ENCODE peak calls at places on chromosome 4, in six cellular contexts. D, Q, X, M, Z and N are unnamed samples.

GRCh38 chr4:130359537-130359936 is 1263.6 kb downstream of the C4orf33 start:
- DNase-seq in D (no peak), Q (no peak), X (no peak), M (no peak), Z (no peak), N (no peak)

GRCh38 chr4:156971623-156972369 is at the start of gene PDGFC:
- DNase-seq in D (peak), Q (peak), X (peak), M (peak), Z (no peak), N (peak)

GRCh38 chr4:6779667-6780565 is 2.6 kb upstream of the KIAA0232 start:
- DNase-seq in D (no peak), Q (no peak), X (peak), M (no peak), Z (no peak), N (peak)

GRCh38 chr4:56241500-56241899 is 145.8 kb downstream of the AASDH start:
- DNase-seq in D (no peak), Q (no peak), X (peak), M (no peak), Z (no peak), N (no peak)

GRCh38 chr4:121397941-121398601 is 17.3 kb upstream of the QRFPR start:
- DNase-seq in D (no peak), Q (no peak), X (no peak), M (no peak), Z (no peak), N (no peak)

GRCh38 chr4:159271857-159272256 is 169.0 kb downstream of the RAPGEF2 start:
- DNase-seq in D (no peak), Q (no peak), X (no peak), M (no peak), Z (no peak), N (no peak)

GRCh38 chr4:127558489-127559407 is 74.0 kb upstream of the INTU start:
- DNase-seq in D (no peak), Q (no peak), X (no peak), M (no peak), Z (no peak), N (no peak)

GRCh38 chr4:3342182-3342854 is 49.5 kb downstream of the RGS12 start:
- DNase-seq in D (no peak), Q (no peak), X (no peak), M (no peak), Z (no peak), N (no peak)

GRCh38 chr4:97493815-97494518 is 649.3 kb downstream of the STPG2 start:
- DNase-seq in D (no peak), Q (no peak), X (no peak), M (no peak), Z (no peak), N (no peak)

GRCh38 chr4:119525005-119525749 is 103.4 kb downstream of the PDE5A start:
- DNase-seq in D (no peak), Q (no peak), X (no peak), M (no peak), Z (no peak), N (no peak)

GRCh38 chr4:138192113-138192512 is 50.0 kb downstream of the SLC7A11 start:
- DNase-seq in D (no peak), Q (no peak), X (no peak), M (no peak), Z (no peak), N (no peak)

GRCh38 chr4:36392049-36392448 is 110.6 kb downstream of the DTHD1 start:
- DNase-seq in D (no peak), Q (no peak), X (no peak), M (no peak), Z (no peak), N (no peak)

GRCh38 chr4:113732-114131 is 10.6 kb upstream of the ZNF718 start:
- DNase-seq in D (no peak), Q (no peak), X (no peak), M (no peak), Z (no peak), N (no peak)

GRCh38 chr4:167049257-167049656 is 185.0 kb downstream of the SPOCK3 start:
- DNase-seq in D (no peak), Q (no peak), X (no peak), M (no peak), Z (no peak), N (no peak)

GRCh38 chr4:3704669-3705068 is 61.5 kb upstream of the ADRA2C start:
- DNase-seq in D (peak), Q (no peak), X (no peak), M (no peak), Z (no peak), N (no peak)

GRCh38 chr4:177484613-177485021 is 42.4 kb upstream of the AGA start:
- DNase-seq in D (no peak), Q (no peak), X (no peak), M (no peak), Z (no peak), N (no peak)

GRCh38 chr4:186746581-186746980 is 22.9 kb upstream of the FAT1 start:
- DNase-seq in D (no peak), Q (no peak), X (no peak), M (no peak), Z (no peak), N (no peak)

GRCh38 chr4:7899184-7899583 is 40.5 kb downstream of the AFAP1 start:
- DNase-seq in D (no peak), Q (no peak), X (no peak), M (no peak), Z (no peak), N (no peak)

GRCh38 chr4:87066403-87067119 is 131.8 kb downstream of the AFF1 start:
- DNase-seq in D (no peak), Q (no peak), X (no peak), M (no peak), Z (no peak), N (no peak)

GRCh38 chr4:172045981-172046380 is 232.8 kb downstream of the GALNTL6 start:
- DNase-seq in D (no peak), Q (no peak), X (no peak), M (no peak), Z (no peak), N (no peak)

GRCh38 chr4:85824166-85824945 is 349.4 kb downstream of the ARHGAP24 start:
- DNase-seq in D (no peak), Q (no peak), X (no peak), M (no peak), Z (no peak), N (no peak)

GRCh38 chr4:42785817-42786216 is 106.7 kb upstream of the GRXCR1 start:
- DNase-seq in D (no peak), Q (no peak), X (no peak), M (no peak), Z (no peak), N (no peak)

GRCh38 chr4:161438096-161438495 is 725.7 kb downstream of the FSTL5 start:
- DNase-seq in D (no peak), Q (no peak), X (no peak), M (no peak), Z (no peak), N (no peak)

GRCh38 chr4:20591571-20592455 is 108.4 kb upstream of the PACRGL start:
- DNase-seq in D (no peak), Q (no peak), X (no peak), M (no peak), Z (no peak), N (no peak)

GRCh38 chr4:32022071-32022470 is 1301.9 kb downstream of the PCDH7 start:
- DNase-seq in D (no peak), Q (no peak), X (no peak), M (no peak), Z (no peak), N (no peak)

GRCh38 chr4:56607926-56608325 is 73.2 kb downstream of the HOPX start:
- DNase-seq in D (no peak), Q (no peak), X (no peak), M (no peak), Z (no peak), N (no peak)

GRCh38 chr4:118213101-118213500 is 139.7 kb downstream of the PRSS12 start:
- DNase-seq in D (no peak), Q (no peak), X (no peak), M (no peak), Z (no peak), N (no peak)

GRCh38 chr4:76748649-76749048 is 149.3 kb downstream of the SOWAHB start:
- DNase-seq in D (no peak), Q (no peak), X (peak), M (no peak), Z (no peak), N (no peak)

GRCh38 chr4:173698557-173699262 is 168.7 kb upstream of the HAND2 start:
- DNase-seq in D (no peak), Q (peak), X (no peak), M (no peak), Z (no peak), N (peak)

GRCh38 chr4:1490011-1490905 is 84.0 kb upstream of the NKX1-1 start:
- DNase-seq in D (no peak), Q (no peak), X (no peak), M (no peak), Z (no peak), N (no peak)

GRCh38 chr4:3311489-3312171 is 18.8 kb downstream of the RGS12 start:
- DNase-seq in D (no peak), Q (peak), X (peak), M (no peak), Z (no peak), N (no peak)

DNA sequence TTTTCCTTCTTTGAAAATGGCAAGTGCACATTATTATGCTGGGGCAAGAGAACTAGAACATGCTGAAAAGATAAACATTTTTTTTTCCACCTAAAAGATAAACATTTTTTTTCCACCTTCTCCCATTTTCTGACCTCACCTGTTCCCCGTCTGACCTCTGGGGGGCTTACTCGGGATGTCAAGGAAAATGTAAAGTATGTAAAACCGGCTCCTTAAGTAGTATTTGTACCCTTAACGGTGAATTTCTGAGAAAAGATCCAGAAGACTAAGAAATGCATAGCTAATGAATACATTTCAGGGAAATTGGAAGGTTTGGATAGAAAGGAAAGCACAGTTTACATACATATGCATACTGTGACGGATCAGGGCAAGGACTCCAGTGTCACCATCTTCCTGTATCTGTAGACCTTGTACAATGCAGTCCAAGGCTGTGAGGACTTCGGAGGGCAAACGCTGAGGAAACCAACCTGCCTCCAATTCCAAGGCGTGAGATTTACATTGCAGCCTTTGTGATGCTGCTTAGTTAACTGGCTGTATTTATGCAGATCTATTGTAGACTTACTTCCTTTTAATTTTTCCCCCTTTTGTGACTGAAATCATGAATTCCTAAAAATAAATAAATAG is 2185.9 kb upstream of the TENM3 start:
- DNase-seq in D (no peak), Q (no peak), X (no peak), M (no peak), Z (no peak), N (no peak)
- H3K4me3 ChIP-seq in D (no peak), Q (peak), X (peak), M (no peak), Z (peak), N (peak)

DNA sequence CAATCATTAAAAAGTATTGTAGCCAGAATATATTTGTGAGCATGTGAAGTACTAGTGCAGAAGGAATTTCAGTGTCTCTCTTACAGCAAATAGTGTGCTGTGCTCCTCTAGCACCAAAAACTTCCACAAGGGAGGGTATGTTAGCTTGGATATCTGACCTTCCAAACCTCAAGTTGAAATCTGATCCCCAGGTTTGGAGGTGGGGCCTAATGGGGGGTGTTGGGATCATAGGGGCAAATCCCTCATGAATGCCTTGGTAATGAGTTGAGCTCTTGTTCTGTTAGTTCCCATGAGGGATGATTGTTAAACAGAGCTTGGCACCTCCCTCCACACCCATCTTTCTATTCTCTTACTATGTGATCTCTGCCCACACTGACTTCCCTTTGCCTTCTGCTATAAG is 130.6 kb upstream of the NPY2R start:
- DNase-seq in D (no peak), Q (no peak), X (no peak), M (no peak), Z (no peak), N (no peak)
- TF ChIP-seq POLR2A in D (no peak), Q (no peak), X (no peak), M (no peak), Z (no peak), N (no peak)

DNA sequence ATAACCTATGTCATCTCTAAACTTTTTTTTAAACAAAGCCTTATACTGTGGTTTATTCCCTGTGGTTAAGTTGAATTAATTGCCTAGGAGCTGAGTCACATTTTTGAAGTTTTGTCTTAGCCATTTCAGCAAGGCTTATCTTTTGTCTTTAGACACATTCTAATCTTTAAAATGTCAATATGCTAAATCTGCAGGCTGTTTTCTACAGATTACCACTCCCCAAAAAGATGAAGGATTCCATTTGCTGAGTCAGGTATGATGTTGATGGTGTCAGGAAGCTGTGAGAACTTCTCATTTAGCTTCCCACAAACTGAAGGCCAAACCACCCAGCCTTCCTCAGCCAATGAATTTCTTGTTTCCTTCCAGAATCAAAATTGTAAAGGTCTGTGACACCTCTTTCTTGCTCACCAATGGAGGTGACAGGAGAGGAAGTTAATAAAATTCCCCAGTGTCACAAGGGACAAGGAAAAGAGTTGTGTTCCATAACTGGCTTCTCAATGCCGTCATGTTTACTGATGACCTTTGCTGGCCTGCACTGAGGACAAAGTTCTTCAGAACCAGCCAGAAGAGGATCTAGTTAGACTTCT is 3.7 kb upstream of the CXCL6 start:
- DNase-seq in D (no peak), Q (no peak), X (no peak), M (no peak), Z (no peak), N (no peak)
- H3K4me3 ChIP-seq in D (no peak), Q (no peak), X (no peak), M (no peak), Z (no peak), N (no peak)

DNA sequence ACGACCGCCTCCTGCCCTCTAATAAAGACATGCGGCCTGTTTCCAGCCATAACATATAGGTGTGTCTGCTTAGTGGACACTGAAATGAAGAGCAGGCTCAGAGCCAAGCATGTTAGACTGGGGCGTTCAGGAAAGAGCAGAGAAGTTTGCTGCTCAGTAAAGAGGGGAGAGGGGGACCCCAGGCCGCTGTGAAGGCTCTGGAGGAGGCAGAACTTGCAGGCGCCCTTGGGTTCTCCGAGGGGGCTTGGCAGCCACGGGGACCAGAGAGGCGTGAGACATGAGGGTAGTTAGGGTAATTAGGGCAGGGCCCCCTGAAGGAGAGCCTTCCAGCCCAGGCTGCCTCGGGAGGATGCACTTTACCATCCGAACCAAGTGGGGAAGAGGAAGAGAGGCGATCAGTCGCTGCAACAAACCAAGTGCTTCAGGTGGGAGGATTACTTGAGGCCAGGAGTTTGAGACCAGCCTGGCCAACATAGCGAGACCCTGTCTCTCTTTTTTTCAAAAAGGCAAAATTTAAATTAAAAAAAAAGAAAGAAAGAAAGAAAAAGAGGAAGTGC is 46.6 kb upstream of the CDKN2AIP start:
- DNase-seq in D (no peak), Q (no peak), X (no peak), M (no peak), Z (no peak), N (no peak)
- TF ChIP-seq POLR2A in D (no peak), Q (no peak), X (no peak), M (no peak), Z (no peak), N (no peak)

GRCh38 chr4:176036585-176037205 is 28.9 kb upstream of the WDR17 start:
- DNase-seq in D (no peak), Q (no peak), X (no peak), M (no peak), Z (no peak), N (no peak)
- H3K4me3 ChIP-seq in D (no peak), Q (no peak), X (no peak), M (no peak), Z (no peak), N (no peak)

DNA sequence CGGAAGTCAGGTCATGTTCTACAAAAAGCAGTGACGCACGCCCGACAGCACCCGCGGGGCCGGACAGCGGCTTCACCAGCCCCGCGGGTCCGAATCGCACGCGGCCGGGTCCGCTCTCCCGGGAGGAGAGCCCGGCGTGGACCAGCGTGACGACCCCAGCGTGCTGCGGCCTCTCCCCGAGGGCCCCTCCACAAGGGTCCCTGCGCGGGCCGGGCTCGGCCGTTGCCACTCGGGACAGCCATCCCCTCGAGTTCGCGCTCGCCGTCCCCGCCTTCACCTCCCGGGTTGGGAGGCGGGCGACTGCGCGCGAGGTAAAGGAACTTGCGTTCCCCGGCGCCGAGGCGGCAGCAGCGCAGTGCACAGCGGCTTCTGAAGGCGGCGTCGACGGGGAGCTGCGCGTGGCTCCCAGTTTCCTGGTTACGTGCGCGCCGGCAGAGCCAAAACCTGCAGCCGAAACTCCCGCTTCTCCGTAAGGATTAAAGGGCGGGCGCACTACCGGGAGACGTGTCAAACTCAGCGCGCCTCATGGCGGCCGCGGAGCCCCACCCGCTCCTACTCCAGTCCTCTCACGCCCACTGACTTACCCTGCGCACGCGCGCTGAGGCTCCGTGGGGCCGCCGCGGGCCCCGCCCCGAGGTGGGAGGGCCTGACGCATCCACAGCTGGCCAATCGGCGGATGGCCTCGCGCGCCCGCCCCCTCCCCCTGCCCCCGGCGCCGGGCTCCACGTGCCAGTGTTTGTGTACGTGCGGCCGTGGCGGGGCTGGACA is 416 bp upstream of the LRP2BP start:
- DNase-seq in D (peak), Q (peak), X (peak), M (peak), Z (peak), N (peak)
- TF ChIP-seq POLR2A in D (peak), Q (peak), X (peak), M (peak), Z (peak), N (peak)

GRCh38 chr4:185213829-185214228 is 4.4 kb downstream of the SNX25 start:
- DNase-seq in D (no peak), Q (no peak), X (peak), M (no peak), Z (no peak), N (no peak)

GRCh38 chr4:185213341-185213740 is 3.9 kb downstream of the SNX25 start:
- DNase-seq in D (no peak), Q (no peak), X (no peak), M (no peak), Z (no peak), N (no peak)

GRCh38 chr4:185211641-185212040 is 2.2 kb downstream of the SNX25 start:
- DNase-seq in D (no peak), Q (no peak), X (no peak), M (no peak), Z (no peak), N (no peak)

GRCh38 chr4:185211035-185211434 is 1.6 kb downstream of the SNX25 start:
- DNase-seq in D (no peak), Q (no peak), X (no peak), M (no peak), Z (no peak), N (peak)

DNA sequence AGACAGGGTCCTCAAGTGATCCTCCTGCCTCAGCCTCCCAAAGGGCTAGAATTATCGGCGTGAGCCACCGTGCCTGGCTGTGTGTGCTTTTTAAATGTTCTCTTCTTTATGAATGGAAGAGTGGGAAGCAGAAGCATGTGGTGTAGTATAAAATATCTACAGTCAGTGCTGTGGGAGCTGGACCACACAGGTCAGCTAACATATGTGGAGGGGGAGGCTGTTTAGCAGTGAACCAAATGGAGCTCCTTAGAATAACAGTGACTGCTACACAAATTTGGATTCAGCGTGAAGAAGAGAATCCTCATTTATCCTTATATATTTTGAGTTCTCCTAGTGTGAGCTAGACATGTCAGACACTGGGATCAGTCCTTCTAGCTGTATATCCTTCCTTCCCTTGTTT is 3.2 kb downstream of the SNX25 start:
- DNase-seq in D (no peak), Q (no peak), X (no peak), M (no peak), Z (no peak), N (no peak)
- H3K4me3 ChIP-seq in D (no peak), Q (no peak), X (no peak), M (no peak), Z (no peak), N (no peak)

GRCh38 chr4:168832746-168833575 is 177.1 kb downstream of the CBR4 start:
- DNase-seq in D (no peak), Q (peak), X (peak), M (peak), Z (no peak), N (peak)
- TF ChIP-seq POLR2A in D (no peak), Q (no peak), X (no peak), M (no peak), Z (no peak), N (no peak)

GRCh38 chr4:25233194-25233593 is 639 bp upstream of the PI4K2B start:
- DNase-seq in D (no peak), Q (no peak), X (no peak), M (no peak), Z (no peak), N (no peak)
- H3K4me3 ChIP-seq in D (peak), Q (peak), X (peak), M (peak), Z (peak), N (peak)

GRCh38 chr4:51842554-51843308 is at the start of gene DCUN1D4:
- DNase-seq in D (peak), Q (peak), X (peak), M (peak), Z (peak), N (peak)
- TF ChIP-seq POLR2A in D (peak), Q (peak), X (peak), M (peak), Z (peak), N (peak)